ENCODE peak calls at places on chromosomes 1 and 21, in six cellular contexts. One of them, this sample, is unnamed.

GRCh38 chr21:42002421-42002958 is 7.7 kb downstream of the ZBTB21 start:
- DNase-seq in colonic mucosa: no peak
- DNase-seq in neural progenitor cell: no peak
- DNase-seq in tibial artery: no peak
- DNase-seq in psoas muscle: no peak
- DNase-seq in tibial nerve: no peak
- DNase-seq in this sample: no peak

GRCh38 chr1:69081671-69082070 is 486.1 kb upstream of the LRRC7 start:
- DNase-seq in colonic mucosa: no peak
- DNase-seq in neural progenitor cell: peak; percentile 52
- DNase-seq in tibial artery: no peak
- DNase-seq in psoas muscle: no peak
- DNase-seq in tibial nerve: no peak
- DNase-seq in this sample: no peak

GRCh38 chr1:203117611-203118575 is 9.6 kb upstream of the ADORA1 start:
- DNase-seq in colonic mucosa: peak; percentile 65
- DNase-seq in neural progenitor cell: peak; percentile 93
- DNase-seq in tibial artery: peak; percentile 77
- DNase-seq in psoas muscle: peak; percentile 83
- DNase-seq in tibial nerve: peak; percentile 41
- DNase-seq in this sample: peak; percentile 73

GRCh38 chr1:223670458-223671159 is 5.1 kb upstream of the CAPN8 start:
- DNase-seq in colonic mucosa: peak; percentile 57
- DNase-seq in neural progenitor cell: peak; percentile 69
- DNase-seq in tibial artery: no peak
- DNase-seq in psoas muscle: no peak
- DNase-seq in tibial nerve: no peak
- DNase-seq in this sample: no peak

GRCh38 chr1:67536957-67537646 is 106.9 kb upstream of the SERBP1 start:
- DNase-seq in colonic mucosa: no peak
- DNase-seq in neural progenitor cell: no peak
- DNase-seq in tibial artery: peak; percentile 73
- DNase-seq in psoas muscle: no peak
- DNase-seq in tibial nerve: no peak
- DNase-seq in this sample: no peak

GRCh38 chr1:86069757-86070145 is 86.8 kb downstream of the COL24A1 start:
- DNase-seq in colonic mucosa: no peak
- DNase-seq in neural progenitor cell: no peak
- DNase-seq in tibial artery: no peak
- DNase-seq in psoas muscle: no peak
- DNase-seq in tibial nerve: no peak
- DNase-seq in this sample: no peak

GRCh38 chr1:91345395-91346005 is 59.1 kb downstream of the HFM1 start:
- DNase-seq in colonic mucosa: no peak
- DNase-seq in neural progenitor cell: no peak
- DNase-seq in tibial artery: no peak
- DNase-seq in psoas muscle: no peak
- DNase-seq in tibial nerve: no peak
- DNase-seq in this sample: no peak

GRCh38 chr21:28431022-28431421 is 561.7 kb downstream of the LTN1 start:
- DNase-seq in colonic mucosa: no peak
- DNase-seq in neural progenitor cell: no peak
- DNase-seq in tibial artery: no peak
- DNase-seq in psoas muscle: no peak
- DNase-seq in tibial nerve: no peak
- DNase-seq in this sample: no peak

GRCh38 chr21:33945652-33946270 is 30.2 kb upstream of the ATP5PO start:
- DNase-seq in colonic mucosa: no peak
- DNase-seq in neural progenitor cell: no peak
- DNase-seq in tibial artery: no peak
- DNase-seq in psoas muscle: no peak
- DNase-seq in tibial nerve: no peak
- DNase-seq in this sample: no peak

GRCh38 chr1:77407738-77408375 is 126.0 kb downstream of the AK5 start:
- DNase-seq in colonic mucosa: no peak
- DNase-seq in neural progenitor cell: no peak
- DNase-seq in tibial artery: no peak
- DNase-seq in psoas muscle: no peak
- DNase-seq in tibial nerve: no peak
- DNase-seq in this sample: no peak

GRCh38 chr1:8571200-8571984 is 246.0 kb downstream of the RERE start:
- DNase-seq in colonic mucosa: no peak
- DNase-seq in neural progenitor cell: peak; percentile 61
- DNase-seq in tibial artery: no peak
- DNase-seq in psoas muscle: no peak
- DNase-seq in tibial nerve: no peak
- DNase-seq in this sample: no peak
- TF ChIP-seq CTCF in colonic mucosa: no peak
- TF ChIP-seq CTCF in neural progenitor cell: peak; percentile 19
- TF ChIP-seq CTCF in tibial artery: peak; percentile 69
- TF ChIP-seq CTCF in psoas muscle: peak; percentile 25
- TF ChIP-seq CTCF in tibial nerve: no peak
- TF ChIP-seq CTCF in this sample: peak; percentile 36

GRCh38 chr1:181152892-181153633 is 64.6 kb downstream of the IER5 start:
- DNase-seq in colonic mucosa: peak; percentile 56
- DNase-seq in neural progenitor cell: peak; percentile 56
- DNase-seq in tibial artery: peak; percentile 95
- DNase-seq in psoas muscle: peak; percentile 84
- DNase-seq in tibial nerve: peak; percentile 43
- DNase-seq in this sample: no peak
- H3K4me1 ChIP-seq in colonic mucosa: no peaks in the 10 kb centered on the region
- H3K4me1 ChIP-seq in neural progenitor cell: peaks cover 7% of the 10 kb centered on the region
- H3K4me1 ChIP-seq in tibial artery: no peaks in the 10 kb centered on the region
- H3K4me1 ChIP-seq in psoas muscle: peaks cover 49% of the 10 kb centered on the region
- H3K4me1 ChIP-seq in tibial nerve: peaks cover 24% of the 10 kb centered on the region
- H3K4me1 ChIP-seq in this sample: peaks cover 11% of the 10 kb centered on the region

GRCh38 chr1:11943619-11944018 is 9.1 kb downstream of the PLOD1 start:
- DNase-seq in colonic mucosa: no peak
- DNase-seq in neural progenitor cell: no peak
- DNase-seq in tibial artery: no peak
- DNase-seq in psoas muscle: no peak
- DNase-seq in tibial nerve: no peak
- DNase-seq in this sample: no peak
- TF ChIP-seq CTCF in colonic mucosa: no peak
- TF ChIP-seq CTCF in neural progenitor cell: no peak
- TF ChIP-seq CTCF in tibial artery: no peak
- TF ChIP-seq CTCF in psoas muscle: no peak
- TF ChIP-seq CTCF in tibial nerve: no peak
- TF ChIP-seq CTCF in this sample: no peak

DNA sequence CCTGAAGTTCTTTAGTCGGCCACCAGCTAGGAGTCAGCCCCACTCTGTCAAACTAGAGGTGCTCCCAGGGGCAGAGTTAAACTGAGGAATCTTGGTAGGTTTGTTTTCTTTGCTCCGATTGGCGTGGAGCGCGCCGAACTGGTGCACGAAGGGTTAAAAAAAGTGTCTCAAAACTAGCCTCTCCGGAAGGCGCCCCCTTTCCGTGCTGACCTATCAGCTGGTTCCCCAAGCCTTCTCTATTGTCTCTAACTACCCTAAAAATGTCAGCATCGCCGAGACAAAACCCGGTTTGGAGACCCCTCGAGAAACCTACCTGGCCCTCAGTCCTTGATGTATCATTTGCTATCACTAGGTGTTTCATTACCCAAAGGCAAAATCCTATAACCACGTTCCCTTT is 2.2 kb downstream of the TGFB2 start:
- DNase-seq in colonic mucosa: no peak
- DNase-seq in neural progenitor cell: peak; percentile 46
- DNase-seq in tibial artery: no peak
- DNase-seq in psoas muscle: no peak
- DNase-seq in tibial nerve: no peak
- DNase-seq in this sample: no peak
- H3K4me1 ChIP-seq in colonic mucosa: no peaks in the 10 kb centered on the region
- H3K4me1 ChIP-seq in neural progenitor cell: peaks cover 2% of the 10 kb centered on the region
- H3K4me1 ChIP-seq in tibial artery: no peaks in the 10 kb centered on the region
- H3K4me1 ChIP-seq in psoas muscle: peaks cover 33% of the 10 kb centered on the region
- H3K4me1 ChIP-seq in tibial nerve: peaks cover 50% of the 10 kb centered on the region
- H3K4me1 ChIP-seq in this sample: peaks cover 4% of the 10 kb centered on the region

DNA sequence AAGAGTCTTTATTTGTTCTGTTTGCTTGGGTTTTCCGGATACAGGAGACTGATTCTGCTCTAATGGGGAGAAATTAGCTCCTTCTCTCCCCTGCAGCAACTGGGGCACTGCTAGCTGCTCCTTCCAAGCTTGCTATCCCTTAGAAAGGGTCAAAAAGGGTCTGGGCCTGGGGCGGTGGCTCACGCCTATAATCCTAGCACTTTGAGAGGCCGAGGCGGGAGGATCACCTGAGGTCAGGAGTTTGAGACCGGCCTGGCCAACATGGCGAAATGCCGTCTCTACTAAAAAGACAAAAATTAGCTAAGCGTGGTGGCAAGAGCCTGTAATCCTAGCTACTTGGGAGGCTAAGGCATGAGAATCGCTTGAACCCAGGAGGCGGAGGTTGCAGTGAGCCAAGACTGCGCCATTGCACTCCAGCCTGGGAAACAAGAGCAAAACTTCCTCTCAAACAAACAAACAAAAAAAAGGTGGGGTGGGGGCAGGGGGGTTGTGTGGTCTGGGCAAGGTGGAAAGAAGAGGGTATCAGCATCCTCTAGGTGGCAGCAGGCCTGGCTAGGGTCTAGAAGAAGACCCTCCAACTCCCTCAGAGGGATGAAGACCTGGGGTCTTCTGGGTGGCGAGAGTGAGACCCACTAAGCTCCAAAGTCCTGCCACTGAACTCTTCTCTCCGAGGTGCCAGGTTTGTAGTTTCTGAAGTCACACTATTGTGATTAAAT is 15.4 kb upstream of the TBX15 start:
- DNase-seq in colonic mucosa: no peak
- DNase-seq in neural progenitor cell: no peak
- DNase-seq in tibial artery: no peak
- DNase-seq in psoas muscle: no peak
- DNase-seq in tibial nerve: no peak
- DNase-seq in this sample: no peak
- TF ChIP-seq CTCF in colonic mucosa: no peak
- TF ChIP-seq CTCF in neural progenitor cell: peak; percentile 21
- TF ChIP-seq CTCF in tibial artery: no peak
- TF ChIP-seq CTCF in psoas muscle: no peak
- TF ChIP-seq CTCF in tibial nerve: no peak
- TF ChIP-seq CTCF in this sample: no peak